ENCODE peak calls at places on chromosomes 13 and 19, in seven cellular contexts. One of them, this sample, is unnamed.

GRCh38 chr19:46493236-46494114 is 2.2 kb downstream of the PNMA8B start:
- DNase-seq in heart right ventricle: no peak
- DNase-seq in right lobe of liver: peak; percentile 52
- DNase-seq in GM23338: peak; percentile 77
- DNase-seq in cardiac muscle cell: peak; percentile 58
- DNase-seq in CD8-positive, alpha-beta T cell: peak; percentile 12
- DNase-seq in aorta: peak; percentile 85
- DNase-seq in this sample: peak; percentile 93

GRCh38 chr19:56333506-56333905 is 18.9 kb upstream of the ZSCAN5A start:
- DNase-seq in heart right ventricle: peak; percentile 26
- DNase-seq in right lobe of liver: no peak
- DNase-seq in GM23338: peak; percentile 71
- DNase-seq in cardiac muscle cell: peak; percentile 78
- DNase-seq in CD8-positive, alpha-beta T cell: peak; percentile 9
- DNase-seq in aorta: no peak
- DNase-seq in this sample: no peak

GRCh38 chr13:23289917-23290357 is 109.2 kb downstream of the SGCG start:
- DNase-seq in heart right ventricle: peak; percentile 49
- DNase-seq in right lobe of liver: no peak
- DNase-seq in GM23338: no peak
- DNase-seq in cardiac muscle cell: peak; percentile 62
- DNase-seq in CD8-positive, alpha-beta T cell: no peak
- DNase-seq in aorta: no peak
- DNase-seq in this sample: peak; percentile 60

GRCh38 chr19:27657271-27658051 is 1555.5 kb downstream of the UQCRFS1 start:
- DNase-seq in heart right ventricle: no peak
- DNase-seq in right lobe of liver: no peak
- DNase-seq in GM23338: no peak
- DNase-seq in cardiac muscle cell: no peak
- DNase-seq in CD8-positive, alpha-beta T cell: no peak
- DNase-seq in aorta: no peak
- DNase-seq in this sample: no peak

GRCh38 chr19:47595937-47596336 is 13.0 kb upstream of the BICRA start:
- DNase-seq in heart right ventricle: no peak
- DNase-seq in right lobe of liver: no peak
- DNase-seq in GM23338: no peak
- DNase-seq in cardiac muscle cell: no peak
- DNase-seq in CD8-positive, alpha-beta T cell: no peak
- DNase-seq in aorta: no peak
- DNase-seq in this sample: no peak

GRCh38 chr19:41925208-41926003 is 2.8 kb downstream of the ERFL start:
- DNase-seq in heart right ventricle: no peak
- DNase-seq in right lobe of liver: no peak
- DNase-seq in GM23338: no peak
- DNase-seq in cardiac muscle cell: no peak
- DNase-seq in CD8-positive, alpha-beta T cell: no peak
- DNase-seq in aorta: no peak
- DNase-seq in this sample: no peak

GRCh38 chr19:14031719-14032480 is at the start of gene IL27RA:
- DNase-seq in heart right ventricle: peak; percentile 75
- DNase-seq in right lobe of liver: peak; percentile 63
- DNase-seq in GM23338: peak; percentile 80
- DNase-seq in cardiac muscle cell: peak; percentile 51
- DNase-seq in CD8-positive, alpha-beta T cell: peak; percentile 76
- DNase-seq in aorta: peak; percentile 84
- DNase-seq in this sample: peak; percentile 94

GRCh38 chr13:34570954-34571353 is 371.1 kb upstream of the NBEA start:
- DNase-seq in heart right ventricle: no peak
- DNase-seq in right lobe of liver: no peak
- DNase-seq in GM23338: no peak
- DNase-seq in cardiac muscle cell: no peak
- DNase-seq in CD8-positive, alpha-beta T cell: no peak
- DNase-seq in aorta: no peak
- DNase-seq in this sample: no peak

GRCh38 chr13:35838356-35838755 is 292.8 kb downstream of the DCLK1 start:
- DNase-seq in heart right ventricle: no peak
- DNase-seq in right lobe of liver: no peak
- DNase-seq in GM23338: no peak
- DNase-seq in cardiac muscle cell: peak; percentile 78
- DNase-seq in CD8-positive, alpha-beta T cell: no peak
- DNase-seq in aorta: no peak
- DNase-seq in this sample: no peak

GRCh38 chr13:34864650-34865049 is 77.4 kb upstream of the NBEA start:
- DNase-seq in heart right ventricle: no peak
- DNase-seq in right lobe of liver: no peak
- DNase-seq in GM23338: no peak
- DNase-seq in cardiac muscle cell: no peak
- DNase-seq in CD8-positive, alpha-beta T cell: no peak
- DNase-seq in aorta: no peak
- DNase-seq in this sample: no peak

GRCh38 chr13:51894239-51894638 is 32.5 kb downstream of the CCDC70 start:
- DNase-seq in heart right ventricle: no peak
- DNase-seq in right lobe of liver: no peak
- DNase-seq in GM23338: peak; percentile 62
- DNase-seq in cardiac muscle cell: no peak
- DNase-seq in CD8-positive, alpha-beta T cell: no peak
- DNase-seq in aorta: no peak
- DNase-seq in this sample: no peak

GRCh38 chr13:66660013-66660804 is 569.9 kb downstream of the PCDH9 start:
- DNase-seq in heart right ventricle: no peak
- DNase-seq in right lobe of liver: no peak
- DNase-seq in GM23338: no peak
- DNase-seq in cardiac muscle cell: peak; percentile 54
- DNase-seq in CD8-positive, alpha-beta T cell: no peak
- DNase-seq in aorta: no peak
- DNase-seq in this sample: peak; percentile 82

DNA sequence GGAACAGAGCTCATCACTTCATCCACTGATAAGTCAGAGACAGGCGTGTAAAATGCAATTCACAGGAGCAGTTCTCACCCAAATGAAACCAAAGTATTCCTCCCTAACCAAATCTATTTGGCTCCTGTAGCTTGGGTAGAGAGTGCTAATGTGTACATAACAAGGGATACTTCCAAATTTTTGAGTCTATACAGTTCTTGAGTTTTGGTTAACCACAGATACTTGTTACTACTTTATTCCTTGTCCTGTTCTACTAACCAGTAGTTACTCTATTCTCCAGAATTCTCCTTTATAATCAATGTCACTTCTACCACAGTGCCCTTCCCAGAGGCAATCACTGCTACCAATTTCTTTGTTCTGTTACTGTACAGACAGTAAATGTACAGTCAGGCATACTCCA is 57.3 kb downstream of the ELF1 start:
- DNase-seq in heart right ventricle: no peak
- DNase-seq in right lobe of liver: no peak
- DNase-seq in GM23338: no peak
- DNase-seq in cardiac muscle cell: no peak
- DNase-seq in CD8-positive, alpha-beta T cell: no peak
- DNase-seq in aorta: no peak
- DNase-seq in this sample: no peak
- H3K4me1 ChIP-seq in heart right ventricle: no peaks in the 10 kb centered on the region
- H3K4me1 ChIP-seq in right lobe of liver: no peaks in the 10 kb centered on the region
- H3K4me1 ChIP-seq in GM23338: no peaks in the 10 kb centered on the region
- H3K4me1 ChIP-seq in cardiac muscle cell: no peaks in the 10 kb centered on the region
- H3K4me1 ChIP-seq in CD8-positive, alpha-beta T cell: peaks cover 65% of the 10 kb centered on the region
- H3K4me1 ChIP-seq in aorta: peaks cover 1% of the 10 kb centered on the region
- H3K4me1 ChIP-seq in this sample: no peaks in the 10 kb centered on the region

GRCh38 chr19:49498475-49498874 is 2.2 kb downstream of the RPS11 start:
- DNase-seq in heart right ventricle: no peak
- DNase-seq in right lobe of liver: no peak
- DNase-seq in GM23338: no peak
- DNase-seq in cardiac muscle cell: no peak
- DNase-seq in CD8-positive, alpha-beta T cell: no peak
- DNase-seq in aorta: no peak
- DNase-seq in this sample: no peak
- H3K4me1 ChIP-seq in heart right ventricle: peaks cover 31% of the 10 kb centered on the region
- H3K4me1 ChIP-seq in right lobe of liver: no peaks in the 10 kb centered on the region
- H3K4me1 ChIP-seq in GM23338: peaks cover 48% of the 10 kb centered on the region
- H3K4me1 ChIP-seq in cardiac muscle cell: peaks cover 13% of the 10 kb centered on the region
- H3K4me1 ChIP-seq in CD8-positive, alpha-beta T cell: peaks cover 52% of the 10 kb centered on the region
- H3K4me1 ChIP-seq in aorta: no peaks in the 10 kb centered on the region
- H3K4me1 ChIP-seq in this sample: peaks cover 21% of the 10 kb centered on the region

DNA sequence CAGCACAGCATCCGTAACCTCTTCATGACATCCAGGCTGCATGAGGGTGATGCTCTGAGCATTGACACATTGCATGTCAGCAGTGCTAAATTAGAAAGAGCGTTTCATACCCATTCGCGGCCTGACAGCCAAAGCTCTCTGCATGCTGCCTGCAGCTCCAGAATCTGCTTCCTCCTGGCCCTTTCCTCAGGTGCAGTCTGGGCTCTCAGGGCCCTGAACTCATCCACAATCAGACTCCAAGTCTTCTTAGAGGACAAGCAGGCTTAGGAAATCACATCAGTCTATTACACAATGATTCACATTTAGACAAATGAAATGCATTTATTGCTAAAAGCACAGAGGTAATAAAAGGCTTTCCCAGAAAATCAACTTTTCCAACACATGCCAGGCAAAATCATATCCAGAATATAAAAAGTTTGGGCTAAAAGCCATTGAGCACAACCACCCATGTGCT is 109.1 kb downstream of the COL4A2 start:
- DNase-seq in heart right ventricle: no peak
- DNase-seq in right lobe of liver: no peak
- DNase-seq in GM23338: no peak
- DNase-seq in cardiac muscle cell: peak; percentile 50
- DNase-seq in CD8-positive, alpha-beta T cell: no peak
- DNase-seq in aorta: no peak
- DNase-seq in this sample: no peak
- H3K4me1 ChIP-seq in heart right ventricle: peaks cover 70% of the 10 kb centered on the region
- H3K4me1 ChIP-seq in right lobe of liver: no peaks in the 10 kb centered on the region
- H3K4me1 ChIP-seq in GM23338: no peaks in the 10 kb centered on the region
- H3K4me1 ChIP-seq in cardiac muscle cell: peaks cover 40% of the 10 kb centered on the region
- H3K4me1 ChIP-seq in CD8-positive, alpha-beta T cell: peaks cover 1% of the 10 kb centered on the region
- H3K4me1 ChIP-seq in aorta: peaks cover 2% of the 10 kb centered on the region
- H3K4me1 ChIP-seq in this sample: peaks cover 39% of the 10 kb centered on the region

DNA sequence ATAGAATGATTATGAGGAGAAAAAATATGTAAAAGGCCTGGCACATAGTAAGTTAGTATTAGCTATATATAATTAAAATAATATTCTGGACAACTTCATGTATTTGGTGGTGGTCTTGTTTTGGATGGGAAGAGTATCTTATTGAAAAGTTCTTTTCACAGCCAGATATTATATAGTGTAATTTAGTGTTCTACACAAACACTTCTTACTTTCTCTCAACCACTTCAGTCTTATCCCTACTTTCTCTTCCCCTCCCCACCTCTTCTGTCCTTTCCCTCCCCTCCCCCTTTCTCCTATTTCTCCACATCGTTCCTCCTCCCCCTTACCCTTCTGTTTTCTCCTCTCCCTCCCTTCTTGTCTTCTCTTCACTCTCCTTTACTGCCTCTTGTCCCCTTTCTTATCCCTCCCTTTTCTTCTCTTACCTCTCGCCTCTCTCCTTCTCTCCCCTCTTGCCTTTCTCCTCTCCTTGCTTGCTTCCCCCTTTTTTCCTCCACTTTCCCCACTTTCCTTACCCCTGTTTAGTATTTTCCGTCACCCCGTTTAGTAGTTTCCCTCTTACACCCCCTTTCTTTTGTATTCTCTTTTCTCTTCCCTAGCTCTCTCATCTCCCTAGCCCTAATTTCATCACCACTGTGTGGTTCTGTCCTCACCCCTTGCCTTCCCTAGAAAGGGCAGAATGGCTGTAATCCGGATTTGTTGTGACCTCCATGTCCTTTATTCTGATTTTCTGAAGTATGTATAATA is 107.2 kb upstream of the MLNR start:
- DNase-seq in heart right ventricle: no peak
- DNase-seq in right lobe of liver: no peak
- DNase-seq in GM23338: peak; percentile 75
- DNase-seq in cardiac muscle cell: peak; percentile 37
- DNase-seq in CD8-positive, alpha-beta T cell: no peak
- DNase-seq in aorta: no peak
- DNase-seq in this sample: no peak
- H3K4me1 ChIP-seq in heart right ventricle: peaks cover 14% of the 10 kb centered on the region
- H3K4me1 ChIP-seq in right lobe of liver: no peaks in the 10 kb centered on the region
- H3K4me1 ChIP-seq in GM23338: peaks cover 27% of the 10 kb centered on the region
- H3K4me1 ChIP-seq in cardiac muscle cell: peaks cover 20% of the 10 kb centered on the region
- H3K4me1 ChIP-seq in CD8-positive, alpha-beta T cell: peaks cover 42% of the 10 kb centered on the region
- H3K4me1 ChIP-seq in aorta: no peaks in the 10 kb centered on the region
- H3K4me1 ChIP-seq in this sample: peaks cover 29% of the 10 kb centered on the region

This sample was measured in osteoblast.